ENCODE peak calls at places on chromosomes 16 and 17, in nine cellular contexts. N is AG09319; E is left colon; Z is HT1080; I is HCEC 1CT; C is stimulated activated CD8-positive, alpha-beta memory T cell treated with anti-CD3 and anti-CD28 coated beads, Interleukin-12 subunit alpha, Interleukin-12 subunit beta, amount 100 ng/mL, for 4 hours; O is NCI-H1930; D is nephron progenitor cell; B is adrenal gland. A is an unnamed sample.

GRCh38 chr17:2083613-2084128 is 28.8 kb downstream of the HIC1 start:
- DNase-seq in B (peak), I (no peak), D (no peak), C (no peak), E (no peak), Z (no peak), N (no peak), O (no peak), A (peak)

GRCh38 chr17:60496051-60496450 is 30.0 kb downstream of the APPBP2 start:
- DNase-seq in B (no peak), I (no peak), E (no peak), Z (no peak), C (no peak), O (no peak), D (no peak), N (no peak), A (no peak)

GRCh38 chr17:74334393-74335039 is 8.5 kb downstream of the KIF19 start:
- DNase-seq in D (no peak), E (no peak), I (no peak), C (no peak), Z (no peak), B (no peak), N (no peak), O (no peak), A (no peak)

GRCh38 chr17:51260960-51261958 is 913 bp downstream of the UTP18 start:
- DNase-seq in N (no peak), D (peak), E (peak), Z (peak), I (peak), B (peak), C (peak), O (peak), A (peak)

GRCh38 chr16:55120408-55120807 is 189.7 kb downstream of the IRX5 start:
- DNase-seq in Z (no peak), B (no peak), E (no peak), C (no peak), I (no peak), D (no peak), O (peak), N (peak), A (no peak)

GRCh38 chr17:73228748-73229236 is 32.9 kb downstream of the CPSF4L start:
- DNase-seq in E (peak), C (no peak), D (no peak), B (peak), Z (peak), N (peak), I (peak), O (no peak), A (peak)

GRCh38 chr17:67491009-67491677 is 114.1 kb downstream of the PITPNC1 start:
- DNase-seq in B (peak), C (no peak), N (peak), E (peak), I (peak), D (peak), Z (peak), O (no peak), A (no peak)

GRCh38 chr17:39979865-39980401 is 674 bp upstream of the PSMD3 start:
- DNase-seq in C (no peak), Z (peak), D (peak), N (no peak), E (peak), I (peak), O (no peak), B (no peak), A (peak)

GRCh38 chr17:69608808-69609494 is 194.5 kb downstream of the MAP2K6 start:
- DNase-seq in I (peak), E (no peak), D (no peak), C (no peak), B (peak), N (peak), Z (peak), O (no peak), A (no peak)

GRCh38 chr17:30513346-30513745 is 36.1 kb downstream of the GOSR1 start:
- DNase-seq in O (no peak), E (no peak), N (no peak), B (no peak), C (no peak), Z (no peak), I (no peak), D (no peak), A (no peak)

GRCh38 chr17:72334205-72334604 is 213.4 kb downstream of the SOX9 start:
- DNase-seq in B (no peak), D (no peak), C (no peak), N (peak), E (no peak), Z (peak), I (peak), O (no peak), A (no peak)

GRCh38 chr17:57548421-57549385 is 196.4 kb downstream of the CCDC182 start:
- DNase-seq in Z (peak), B (no peak), E (no peak), C (no peak), O (no peak), I (no peak), D (peak), N (no peak), A (peak)

GRCh38 chr17:67482784-67483183 is 105.7 kb downstream of the PITPNC1 start:
- DNase-seq in C (no peak), B (no peak), N (no peak), Z (no peak), D (no peak), I (peak), O (no peak), E (no peak), A (no peak)

GRCh38 chr17:6654816-6655731 is 3.5 kb downstream of the C17orf100 start:
- DNase-seq in B (no peak), I (no peak), Z (no peak), D (peak), E (peak), N (no peak), C (no peak), O (peak), A (no peak)

GRCh38 chr16:77171750-77172635 is 19.0 kb upstream of the MON1B start:
- DNase-seq in E (no peak), Z (peak), N (peak), O (peak), I (no peak), B (peak), C (no peak), D (peak), A (peak)

GRCh38 chr17:21243516-21244303 is 9.5 kb downstream of the NATD1 start:
- DNase-seq in D (no peak), B (no peak), C (no peak), I (no peak), O (no peak), E (no peak), N (no peak), Z (no peak), A (no peak)

GRCh38 chr17:31573861-31574260 is 182.4 kb downstream of the RAB11FIP4 start:
- DNase-seq in D (no peak), C (no peak), I (no peak), B (no peak), N (no peak), E (no peak), Z (no peak), O (no peak), A (no peak)

GRCh38 chr16:86730597-86730996 is 152.2 kb downstream of the FOXL1 start:
- DNase-seq in Z (no peak), I (no peak), B (no peak), O (no peak), E (no peak), D (no peak), C (no peak), N (no peak), A (no peak)

GRCh38 chr17:73545633-73546032 is 98.6 kb downstream of the SDK2 start:
- DNase-seq in B (no peak), O (no peak), Z (no peak), N (no peak), D (no peak), E (no peak), C (no peak), I (no peak), A (no peak)

GRCh38 chr16:4613636-4614570 is 785 bp downstream of the UBALD1 start:
- DNase-seq in N (no peak), B (peak), I (peak), Z (peak), E (peak), O (no peak), D (peak), C (peak), A (no peak)

A was measured in HuH-7.